ENCODE peak calls at places on chromosomes 12 and 14, in eight cellular contexts. V is EL, G is tibial nerve, W is prostate gland, E is neural progenitor cell, M is breast epithelium, F is Right ventricle myocardium superior, K is kidney tubule cell. T is an unnamed sample.

GRCh38 chr14:81474156-81474492 is 59.5 kb downstream of the SEL1L start:
- DNase-seq in E (no peak), F (no peak), W (no peak), G (no peak), M (no peak), V (no peak), K (no peak), T (no peak)

GRCh38 chr14:95183532-95184412 is 26.4 kb upstream of the DICER1 start:
- DNase-seq in W (no peak), E (no peak), F (no peak), M (no peak), K (peak; percentile 52), V (no peak), G (no peak), T (no peak)

GRCh38 chr12:6069452-6070093 is 54.9 kb downstream of the VWF start:
- DNase-seq in F (no peak), K (peak; percentile 14), E (no peak), M (no peak), G (no peak), W (no peak), V (peak; percentile 92), T (no peak)

GRCh38 chr12:39920222-39920621 is 185.7 kb downstream of the SLC2A13 start:
- DNase-seq in K (no peak), G (no peak), M (no peak), W (no peak), V (no peak), F (no peak), E (no peak), T (no peak)

GRCh38 chr12:25553083-25553482 is at the start of gene LMNTD1:
- DNase-seq in W (no peak), E (no peak), V (peak; percentile 32), M (no peak), K (peak; percentile 45), F (no peak), G (no peak), T (no peak)

GRCh38 chr14:71089974-71090373 is 182.7 kb downstream of the PCNX1 start:
- DNase-seq in M (no peak), F (no peak), G (no peak), E (no peak), V (peak; percentile 63), W (no peak), K (no peak), T (no peak)

GRCh38 chr12:46524778-46525177 is 152.2 kb upstream of the SLC38A2 start:
- DNase-seq in K (peak; percentile 22), V (peak; percentile 76), M (no peak), F (peak; percentile 93), G (peak; percentile 54), E (no peak), W (no peak), T (no peak)

GRCh38 chr14:106396999-106397398 is 870.6 kb downstream of the TMEM121 start:
- DNase-seq in F (no peak), E (no peak), M (no peak), V (no peak), W (no peak), G (no peak), K (no peak), T (no peak)

GRCh38 chr12:9071976-9072375 is 43.7 kb downstream of the A2M start:
- DNase-seq in M (no peak), F (no peak), K (no peak), W (no peak), E (no peak), V (no peak), G (no peak), T (no peak)

GRCh38 chr12:122001379-122002209 is 20.1 kb upstream of the BCL7A start:
- DNase-seq in K (no peak), E (peak; percentile 69), F (no peak), W (peak; percentile 84), V (no peak), G (no peak), M (no peak), T (no peak)

GRCh38 chr12:56722832-56723231 is 2.3 kb downstream of the NACA start:
- DNase-seq in M (no peak), F (no peak), G (no peak), K (no peak), E (no peak), W (no peak), V (no peak), T (no peak)

GRCh38 chr14:85085981-85086380 is 444.0 kb upstream of the FLRT2 start:
- DNase-seq in K (peak; percentile 86), M (no peak), E (no peak), W (no peak), F (no peak), G (no peak), V (no peak), T (no peak)

GRCh38 chr14:50263321-50263720 is 31.9 kb upstream of the SOS2 start:
- DNase-seq in V (no peak), F (no peak), E (no peak), W (no peak), K (no peak), M (no peak), G (no peak), T (no peak)

GRCh38 chr12:52053570-52054209 is 2.4 kb downstream of the NR4A1 start:
- DNase-seq in M (no peak), E (no peak), K (no peak), F (no peak), W (no peak), G (peak; percentile 33), V (no peak), T (no peak)

GRCh38 chr12:52200086-52200782 is 8.4 kb upstream of the KRT80 start:
- DNase-seq in W (no peak), G (no peak), V (no peak), F (peak; percentile 22), M (no peak), E (peak; percentile 60), K (no peak), T (no peak)

GRCh38 chr12:120618954-120619615 is 21.3 kb upstream of the CABP1 start:
- DNase-seq in F (no peak), K (no peak), G (no peak), M (no peak), V (no peak), E (peak; percentile 18), W (no peak), T (no peak)

GRCh38 chr12:124700810-124701594 is 133.6 kb upstream of the NCOR2 start:
- DNase-seq in W (no peak), E (peak; percentile 62), F (peak; percentile 80), K (no peak), M (no peak), V (peak; percentile 57), G (no peak), T (no peak)

T was measured in osteocyte.